ENCODE peak calls at places on chromosome 12, in six cellular contexts. One of them, this sample, is unnamed. For H3K4me1 and H3K27me3, the result is how much of the 10 kb centered on the place peaks cover.

GRCh38 chr12:131233737-131234474 is 280.2 kb downstream of the ADGRD1 start:
- DNase-seq in testis: no peak
- DNase-seq in endothelial cell of umbilical vein: no peak
- DNase-seq in esophagus muscularis mucosa: no peak
- DNase-seq in suprapubic skin: no peak
- DNase-seq in PC-3: no peak
- DNase-seq in this sample: no peak

GRCh38 chr12:107948675-107949074 is 174.2 kb downstream of the ASCL4 start:
- DNase-seq in testis: no peak
- DNase-seq in suprapubic skin: no peak
- DNase-seq in endothelial cell of umbilical vein: no peak
- DNase-seq in esophagus muscularis mucosa: peak
- DNase-seq in PC-3: no peak
- DNase-seq in this sample: no peak

GRCh38 chr12:50185975-50186663 is 18.9 kb upstream of the CERS5 start:
- DNase-seq in suprapubic skin: no peak
- DNase-seq in endothelial cell of umbilical vein: peak
- DNase-seq in testis: no peak
- DNase-seq in esophagus muscularis mucosa: no peak
- DNase-seq in PC-3: peak
- DNase-seq in this sample: no peak

GRCh38 chr12:124764451-124764850 is 99.2 kb downstream of the SCARB1 start:
- DNase-seq in suprapubic skin: no peak
- DNase-seq in esophagus muscularis mucosa: no peak
- DNase-seq in endothelial cell of umbilical vein: peak
- DNase-seq in testis: peak
- DNase-seq in PC-3: peak
- DNase-seq in this sample: no peak

GRCh38 chr12:131990980-131991305 is 41.2 kb downstream of the EP400 start:
- DNase-seq in PC-3: no peak
- DNase-seq in suprapubic skin: no peak
- DNase-seq in esophagus muscularis mucosa: no peak
- DNase-seq in testis: peak
- DNase-seq in endothelial cell of umbilical vein: no peak
- DNase-seq in this sample: no peak

GRCh38 chr12:106134294-106134949 is 4.3 kb downstream of the NUAK1 start:
- DNase-seq in PC-3: no peak
- DNase-seq in testis: no peak
- DNase-seq in endothelial cell of umbilical vein: no peak
- DNase-seq in suprapubic skin: no peak
- DNase-seq in esophagus muscularis mucosa: no peak
- DNase-seq in this sample: no peak

GRCh38 chr12:77231548-77231947 is 166.2 kb upstream of the E2F7 start:
- DNase-seq in PC-3: no peak
- DNase-seq in endothelial cell of umbilical vein: peak
- DNase-seq in suprapubic skin: peak
- DNase-seq in testis: peak
- DNase-seq in esophagus muscularis mucosa: no peak
- DNase-seq in this sample: peak

GRCh38 chr12:5096241-5096880 is 52.7 kb downstream of the KCNA5 start:
- DNase-seq in suprapubic skin: no peak
- DNase-seq in PC-3: peak
- DNase-seq in testis: no peak
- DNase-seq in esophagus muscularis mucosa: peak
- DNase-seq in endothelial cell of umbilical vein: no peak
- DNase-seq in this sample: peak

DNA sequence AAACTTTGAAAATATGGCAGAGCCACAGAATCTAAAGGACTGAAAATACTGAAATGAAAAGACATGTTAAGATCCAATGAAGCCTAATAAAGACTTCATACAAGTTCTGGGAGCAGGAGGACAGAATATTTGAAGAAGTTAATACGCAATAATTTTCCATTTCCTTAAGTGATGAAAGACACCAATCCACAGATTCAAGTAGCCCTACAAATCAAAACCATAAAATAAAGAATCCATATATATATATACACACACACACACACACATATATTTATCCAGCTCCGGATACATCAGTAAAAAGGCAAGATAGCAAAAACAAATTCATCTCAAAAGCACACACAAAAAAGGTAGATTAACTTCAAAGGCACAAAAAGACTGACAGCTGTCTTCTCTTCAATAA is 5.7 kb downstream of the NAP1L1 start:
- DNase-seq in suprapubic skin: no peak
- DNase-seq in endothelial cell of umbilical vein: no peak
- DNase-seq in esophagus muscularis mucosa: no peak
- DNase-seq in testis: no peak
- DNase-seq in PC-3: no peak
- DNase-seq in this sample: no peak
- H3K4me1 ChIP-seq in suprapubic skin: under half
- H3K4me1 ChIP-seq in endothelial cell of umbilical vein: under half
- H3K4me1 ChIP-seq in esophagus muscularis mucosa: half or more
- H3K4me1 ChIP-seq in testis: under half
- H3K4me1 ChIP-seq in PC-3: under half
- H3K4me1 ChIP-seq in this sample: under half

GRCh38 chr12:53462935-53463334 is 11.0 kb downstream of the PCBP2 start:
- DNase-seq in esophagus muscularis mucosa: no peak
- DNase-seq in testis: no peak
- DNase-seq in suprapubic skin: no peak
- DNase-seq in PC-3: no peak
- DNase-seq in endothelial cell of umbilical vein: no peak
- DNase-seq in this sample: no peak

GRCh38 chr12:53461591-53461990 is 9.7 kb downstream of the PCBP2 start:
- DNase-seq in suprapubic skin: no peak
- DNase-seq in PC-3: no peak
- DNase-seq in esophagus muscularis mucosa: no peak
- DNase-seq in endothelial cell of umbilical vein: no peak
- DNase-seq in testis: no peak
- DNase-seq in this sample: no peak

GRCh38 chr12:53463802-53464375 is 12.0 kb downstream of the PCBP2 start:
- DNase-seq in PC-3: no peak
- DNase-seq in esophagus muscularis mucosa: no peak
- DNase-seq in testis: no peak
- DNase-seq in suprapubic skin: no peak
- DNase-seq in endothelial cell of umbilical vein: no peak
- DNase-seq in this sample: no peak

GRCh38 chr12:53459097-53459496 is 7.2 kb downstream of the PCBP2 start:
- DNase-seq in esophagus muscularis mucosa: no peak
- DNase-seq in suprapubic skin: no peak
- DNase-seq in testis: no peak
- DNase-seq in PC-3: no peak
- DNase-seq in endothelial cell of umbilical vein: no peak
- DNase-seq in this sample: no peak

GRCh38 chr12:53461059-53461458 is 9.2 kb downstream of the PCBP2 start:
- DNase-seq in endothelial cell of umbilical vein: no peak
- DNase-seq in suprapubic skin: no peak
- DNase-seq in PC-3: no peak
- DNase-seq in testis: no peak
- DNase-seq in esophagus muscularis mucosa: no peak
- DNase-seq in this sample: no peak
- H3K27ac ChIP-seq in endothelial cell of umbilical vein: no peak
- H3K27ac ChIP-seq in suprapubic skin: no peak
- H3K27ac ChIP-seq in PC-3: no peak
- H3K27ac ChIP-seq in testis: no peak
- H3K27ac ChIP-seq in esophagus muscularis mucosa: peak
- H3K27ac ChIP-seq in this sample: no peak

GRCh38 chr12:53892760-53893159 is 45.9 kb upstream of the HOXC13 start:
- DNase-seq in esophagus muscularis mucosa: no peak
- DNase-seq in PC-3: no peak
- DNase-seq in endothelial cell of umbilical vein: no peak
- DNase-seq in suprapubic skin: no peak
- DNase-seq in testis: no peak
- DNase-seq in this sample: no peak

GRCh38 chr12:53887881-53888280 is 50.8 kb upstream of the HOXC13 start:
- DNase-seq in endothelial cell of umbilical vein: no peak
- DNase-seq in esophagus muscularis mucosa: no peak
- DNase-seq in PC-3: no peak
- DNase-seq in suprapubic skin: no peak
- DNase-seq in testis: no peak
- DNase-seq in this sample: no peak

GRCh38 chr12:53886996-53887395 is 51.6 kb upstream of the HOXC13 start:
- DNase-seq in esophagus muscularis mucosa: no peak
- DNase-seq in endothelial cell of umbilical vein: no peak
- DNase-seq in suprapubic skin: no peak
- DNase-seq in testis: no peak
- DNase-seq in PC-3: no peak
- DNase-seq in this sample: no peak

DNA sequence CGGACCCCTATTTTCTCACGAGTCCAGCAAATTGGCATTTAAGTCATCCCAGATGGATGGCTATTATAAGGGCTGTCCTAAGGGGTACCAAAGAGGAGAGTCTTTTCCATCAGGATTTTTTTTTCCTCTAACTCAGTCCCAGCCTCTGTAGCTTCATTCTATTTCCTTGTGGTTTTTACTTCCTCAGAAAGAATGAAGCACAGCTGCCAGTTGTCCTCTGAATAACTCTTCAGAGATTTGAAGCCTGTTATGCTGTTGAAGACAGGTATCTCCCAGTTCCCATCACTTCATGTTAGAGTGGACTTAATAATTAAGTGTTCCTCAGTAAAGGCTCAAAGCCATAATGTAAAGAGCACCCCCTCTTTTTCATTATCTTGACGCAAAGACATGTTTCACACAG is 48.5 kb upstream of the HOXC13 start:
- DNase-seq in suprapubic skin: no peak
- DNase-seq in endothelial cell of umbilical vein: no peak
- DNase-seq in testis: no peak
- DNase-seq in PC-3: no peak
- DNase-seq in esophagus muscularis mucosa: no peak
- DNase-seq in this sample: no peak
- H3K27me3 ChIP-seq in suprapubic skin: under half
- H3K27me3 ChIP-seq in endothelial cell of umbilical vein: under half
- H3K27me3 ChIP-seq in testis: under half
- H3K27me3 ChIP-seq in PC-3: under half
- H3K27me3 ChIP-seq in esophagus muscularis mucosa: under half
- H3K27me3 ChIP-seq in this sample: under half

GRCh38 chr12:18644564-18644963 is 93.2 kb downstream of the PLCZ1 start:
- DNase-seq in esophagus muscularis mucosa: no peak
- DNase-seq in suprapubic skin: no peak
- DNase-seq in testis: no peak
- DNase-seq in PC-3: no peak
- DNase-seq in endothelial cell of umbilical vein: no peak
- DNase-seq in this sample: no peak

GRCh38 chr12:18646307-18646706 is 91.5 kb downstream of the PLCZ1 start:
- DNase-seq in suprapubic skin: no peak
- DNase-seq in endothelial cell of umbilical vein: no peak
- DNase-seq in testis: no peak
- DNase-seq in PC-3: no peak
- DNase-seq in esophagus muscularis mucosa: no peak
- DNase-seq in this sample: no peak

DNA sequence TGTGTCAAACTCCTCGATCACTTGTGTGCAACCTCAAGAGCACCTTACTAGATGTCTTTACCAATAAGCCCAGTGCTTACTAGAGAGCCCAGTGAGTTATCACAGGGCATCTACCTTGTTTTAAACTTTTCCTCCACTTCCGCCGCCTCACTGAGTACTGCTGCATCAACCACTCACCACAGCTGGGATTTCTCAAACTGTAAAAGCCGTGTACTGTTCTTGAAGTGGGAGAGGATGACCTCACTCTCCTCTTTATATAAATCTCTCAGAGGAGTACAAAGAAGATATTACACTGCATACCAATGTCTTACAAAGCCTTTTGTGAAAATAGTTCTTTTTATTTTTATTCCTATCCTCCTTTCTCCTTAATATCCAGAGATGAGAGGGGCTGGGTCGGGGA is 94.1 kb downstream of the PLCZ1 start:
- DNase-seq in suprapubic skin: no peak
- DNase-seq in esophagus muscularis mucosa: no peak
- DNase-seq in endothelial cell of umbilical vein: no peak
- DNase-seq in testis: no peak
- DNase-seq in PC-3: no peak
- DNase-seq in this sample: no peak
- H3K4me1 ChIP-seq in suprapubic skin: under half
- H3K4me1 ChIP-seq in esophagus muscularis mucosa: under half
- H3K4me1 ChIP-seq in endothelial cell of umbilical vein: under half
- H3K4me1 ChIP-seq in testis: under half
- H3K4me1 ChIP-seq in PC-3: under half
- H3K4me1 ChIP-seq in this sample: under half

DNA sequence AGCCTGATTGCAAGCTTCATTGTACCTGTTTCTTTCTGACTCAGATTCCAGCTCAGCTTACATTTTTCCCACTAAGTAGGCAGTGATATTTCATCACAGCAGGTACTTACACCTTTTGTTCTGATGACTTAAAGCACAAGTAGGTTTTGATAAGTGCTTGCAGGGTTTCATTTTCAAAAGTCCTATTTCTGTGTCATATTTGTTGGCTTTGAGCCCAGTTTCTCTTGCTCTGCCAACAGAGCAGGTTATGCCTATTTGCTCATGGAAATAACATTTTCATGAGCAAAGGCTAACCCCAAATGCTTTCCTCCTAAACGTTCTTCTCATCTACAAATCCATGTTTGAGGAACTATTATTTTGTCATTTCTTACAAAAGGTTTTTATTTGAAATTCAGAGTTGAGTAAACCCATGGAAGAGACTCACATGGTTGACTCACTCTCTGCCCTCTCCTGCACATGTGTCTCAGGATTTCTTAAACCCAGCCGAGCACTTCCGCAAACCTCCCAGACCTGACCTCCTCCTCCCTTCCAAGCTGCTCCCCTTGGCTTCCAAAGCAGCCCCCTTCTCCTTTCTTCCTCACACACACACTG is 12.3 kb upstream of the LTA4H start:
- DNase-seq in esophagus muscularis mucosa: no peak
- DNase-seq in testis: no peak
- DNase-seq in endothelial cell of umbilical vein: peak
- DNase-seq in PC-3: peak
- DNase-seq in suprapubic skin: no peak
- DNase-seq in this sample: peak
- H3K27ac ChIP-seq in esophagus muscularis mucosa: no peak
- H3K27ac ChIP-seq in testis: no peak
- H3K27ac ChIP-seq in endothelial cell of umbilical vein: no peak
- H3K27ac ChIP-seq in PC-3: peak
- H3K27ac ChIP-seq in suprapubic skin: no peak
- H3K27ac ChIP-seq in this sample: peak

This sample was measured in lung.